ENCODE peak calls at places on chromosomes 16 and 17, in nine cellular contexts. T, W, O, G, I, U, A, M and X are unnamed samples. For H3K4me1, the result is how much of the 10 kb centered on the place peaks cover.

GRCh38 chr16:22181426-22181825 is 19.1 kb downstream of the SDR42E2 start:
- DNase-seq in T (no peak), W (no peak), O (no peak), G (no peak), I (no peak), U (no peak), A (no peak), M (no peak), X (no peak)

GRCh38 chr16:80883159-80883642 is 78.8 kb upstream of the CDYL2 start:
- DNase-seq in T (no peak), W (no peak), O (no peak), G (no peak), I (no peak), U (no peak), A (no peak), M (no peak), X (no peak)

GRCh38 chr17:21039839-21040575 is 2.8 kb downstream of the USP22 start:
- DNase-seq in T (no peak), W (no peak), O (peak), G (peak), I (peak), U (peak), A (peak), M (peak), X (peak)

GRCh38 chr17:67606896-67607604 is 110.7 kb upstream of the NOL11 start:
- DNase-seq in T (no peak), W (no peak), O (no peak), G (no peak), I (no peak), U (no peak), A (no peak), M (no peak), X (peak)

GRCh38 chr17:40095944-40096791 is 4.2 kb downstream of the NR1D1 start:
- DNase-seq in T (peak), W (no peak), O (no peak), G (no peak), I (peak), U (no peak), A (no peak), M (no peak), X (no peak)

GRCh38 chr16:6483634-6484033 is 849.0 kb upstream of the RBFOX1 start:
- DNase-seq in T (no peak), W (no peak), O (no peak), G (peak), I (no peak), U (no peak), A (no peak), M (no peak), X (peak)

GRCh38 chr17:80894439-80894721 is 97.3 kb upstream of the CHMP6 start:
- DNase-seq in T (no peak), W (no peak), O (no peak), G (no peak), I (no peak), U (no peak), A (no peak), M (no peak), X (no peak)

GRCh38 chr17:63816669-63817068 is 10.6 kb upstream of the PSMC5 start:
- DNase-seq in T (no peak), W (no peak), O (no peak), G (no peak), I (no peak), U (no peak), A (no peak), M (peak), X (no peak)

GRCh38 chr17:6160188-6160555 is 90.0 kb downstream of the WSCD1 start:
- DNase-seq in T (no peak), W (no peak), O (no peak), G (no peak), I (no peak), U (no peak), A (no peak), M (no peak), X (no peak)

GRCh38 chr17:29177871-29178749 is 2.1 kb downstream of the MYO18A start:
- DNase-seq in T (no peak), W (no peak), O (peak), G (no peak), I (no peak), U (peak), A (no peak), M (no peak), X (no peak)
- H3K4me3 ChIP-seq in T (peak), W (no peak), O (peak), G (peak), I (no peak), U (peak), A (no peak), M (peak), X (no peak)

GRCh38 chr16:3842994-3843393 is 37.5 kb downstream of the CREBBP start:
- DNase-seq in T (no peak), W (no peak), O (no peak), G (no peak), I (no peak), U (no peak), A (no peak), M (peak), X (peak)
- H3K4me1 ChIP-seq in T (under half), W (under half), O (under half), G (under half), I (half or more), U (under half), A (under half), M (under half), X (under half)

DNA sequence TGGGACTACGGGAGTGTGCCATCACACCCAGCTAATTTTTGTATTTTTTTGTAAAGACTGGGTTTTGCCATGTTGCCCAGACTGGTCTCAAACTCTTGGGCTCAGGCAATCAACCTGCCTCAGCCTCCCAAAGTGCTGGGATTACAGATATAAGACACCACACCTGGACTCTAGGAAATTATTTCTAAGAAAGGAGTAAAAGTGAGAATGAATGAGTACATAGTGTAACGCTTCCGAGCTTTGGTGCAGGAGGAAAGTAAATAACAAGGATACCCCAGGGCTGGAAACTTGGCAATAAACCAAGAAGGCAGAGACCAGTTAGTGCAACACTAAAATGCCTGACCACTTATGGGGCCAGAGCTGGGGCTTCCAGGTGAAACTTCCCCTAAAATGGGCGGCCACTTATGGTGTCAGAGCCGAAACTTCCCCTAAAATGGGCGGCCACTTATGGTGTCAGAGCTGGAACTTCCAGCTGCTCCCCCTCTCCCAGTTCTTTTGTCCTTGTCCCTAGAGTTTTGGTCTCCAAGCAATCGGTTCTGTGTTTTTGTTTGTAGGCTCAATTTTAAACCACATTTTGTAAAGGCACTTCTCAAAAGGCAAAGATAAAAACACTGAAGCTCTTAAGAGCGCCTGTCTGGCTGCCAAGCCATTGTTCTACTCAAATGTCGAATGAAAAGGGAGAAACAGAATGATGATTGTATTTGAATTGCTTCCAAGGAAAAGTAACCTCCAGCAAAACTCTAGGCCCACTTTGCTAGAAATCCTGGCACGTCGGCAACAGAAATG is 64.0 kb downstream of the NXN start:
- DNase-seq in T (no peak), W (no peak), O (no peak), G (peak), I (no peak), U (no peak), A (peak), M (no peak), X (peak)
- H3K4me3 ChIP-seq in T (no peak), W (no peak), O (no peak), G (no peak), I (no peak), U (no peak), A (no peak), M (no peak), X (no peak)

GRCh38 chr17:69590690-69591089 is 176.2 kb downstream of the MAP2K6 start:
- DNase-seq in T (no peak), W (no peak), O (no peak), G (no peak), I (no peak), U (no peak), A (no peak), M (no peak), X (no peak)

GRCh38 chr17:69588316-69588715 is 173.8 kb downstream of the MAP2K6 start:
- DNase-seq in T (no peak), W (no peak), O (no peak), G (no peak), I (no peak), U (no peak), A (no peak), M (no peak), X (no peak)

GRCh38 chr17:69592692-69593350 is 178.3 kb downstream of the MAP2K6 start:
- DNase-seq in T (no peak), W (no peak), O (no peak), G (no peak), I (no peak), U (no peak), A (peak), M (peak), X (no peak)

GRCh38 chr17:69593351-69593715 is 178.8 kb downstream of the MAP2K6 start:
- DNase-seq in T (no peak), W (no peak), O (no peak), G (no peak), I (no peak), U (no peak), A (no peak), M (no peak), X (no peak)

GRCh38 chr17:69588739-69589334 is 174.3 kb downstream of the MAP2K6 start:
- DNase-seq in T (no peak), W (no peak), O (no peak), G (no peak), I (no peak), U (no peak), A (no peak), M (peak), X (no peak)
- H3K4me1 ChIP-seq in T (under half), W (under half), O (under half), G (under half), I (under half), U (under half), A (under half), M (under half), X (under half)

GRCh38 chr17:66466933-66467367 is 164.5 kb downstream of the PRKCA start:
- DNase-seq in T (no peak), W (no peak), O (peak), G (no peak), I (no peak), U (peak), A (peak), M (peak), X (peak)
- H3K4me3 ChIP-seq in T (no peak), W (peak), O (no peak), G (no peak), I (no peak), U (peak), A (peak), M (peak), X (no peak)

GRCh38 chr16:68280160-68280559 is 15.8 kb downstream of the SLC7A6 start:
- DNase-seq in T (no peak), W (no peak), O (no peak), G (no peak), I (no peak), U (no peak), A (no peak), M (no peak), X (no peak)

GRCh38 chr16:68276223-68276622 is 11.9 kb downstream of the SLC7A6 start:
- DNase-seq in T (no peak), W (no peak), O (no peak), G (no peak), I (no peak), U (no peak), A (no peak), M (no peak), X (no peak)

GRCh38 chr16:68282064-68282452 is 17.7 kb downstream of the SLC7A6 start:
- DNase-seq in T (no peak), W (no peak), O (no peak), G (no peak), I (no peak), U (no peak), A (no peak), M (no peak), X (no peak)

GRCh38 chr16:68281368-68282063 is 17.2 kb downstream of the SLC7A6 start:
- DNase-seq in T (no peak), W (no peak), O (no peak), G (no peak), I (peak), U (no peak), A (no peak), M (no peak), X (no peak)

DNA sequence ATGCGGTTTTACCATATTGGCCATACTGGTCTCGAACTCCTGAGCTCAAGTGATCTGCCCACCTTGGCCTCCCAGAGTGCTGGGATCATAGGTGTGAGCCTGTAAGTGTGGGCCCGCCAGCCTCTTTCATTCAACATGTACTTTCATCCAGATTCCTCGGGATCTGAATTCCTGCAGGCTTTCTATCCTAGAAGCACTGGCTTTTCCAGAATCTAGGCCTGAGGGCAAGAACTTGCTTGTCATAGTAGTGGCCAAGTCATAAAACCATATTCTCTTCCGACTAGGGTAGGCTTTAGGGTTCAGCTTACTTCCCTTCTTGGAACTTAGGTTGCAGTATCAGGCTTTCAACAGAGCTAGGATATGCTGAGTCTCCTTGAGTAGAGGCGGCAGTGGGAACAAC is 15.4 kb downstream of the SLC7A6 start:
- DNase-seq in T (no peak), W (no peak), O (no peak), G (no peak), I (no peak), U (no peak), A (no peak), M (no peak), X (no peak)
- H3K4me1 ChIP-seq in T (under half), W (under half), O (under half), G (under half), I (half or more), U (under half), A (under half), M (under half), X (under half)